ENCODE peak calls at places on chromosome 2, in four cellular contexts. A, J, W and R are unnamed samples.

GRCh38 chr2:238143239-238143951 is 4.9 kb downstream of the KLHL30 start:
- DNase-seq in J (no peak), W (peak), A (peak), R (no peak)

GRCh38 chr2:68774569-68775271 is 40.1 kb downstream of the ARHGAP25 start:
- DNase-seq in J (no peak), W (peak), A (no peak), R (no peak)

GRCh38 chr2:69159988-69160387 is 147.0 kb downstream of the ANTXR1 start:
- DNase-seq in A (no peak), W (no peak), J (no peak), R (no peak)

GRCh38 chr2:16330571-16331351 is 334.9 kb downstream of the CYRIA start:
- DNase-seq in A (no peak), J (peak), W (no peak), R (no peak)

GRCh38 chr2:7815726-7816125 is 866.1 kb upstream of the ID2 start:
- DNase-seq in A (no peak), W (no peak), J (no peak), R (no peak)

GRCh38 chr2:158795110-158795924 is at the start of gene DAPL1:
- DNase-seq in W (no peak), J (no peak), A (no peak), R (no peak)

GRCh38 chr2:88329815-88330603 is 122.5 kb downstream of the FOXI3 start:
- DNase-seq in W (no peak), J (peak), A (no peak), R (no peak)

GRCh38 chr2:240503848-240504247 is 53.9 kb downstream of the ANKMY1 start:
- DNase-seq in A (no peak), J (no peak), W (no peak), R (no peak)

GRCh38 chr2:106053581-106053980 is 140.5 kb downstream of the UXS1 start:
- DNase-seq in J (no peak), W (no peak), A (no peak), R (no peak)

GRCh38 chr2:144358979-144359541 is 160.9 kb downstream of the ZEB2 start:
- DNase-seq in A (no peak), W (peak), J (no peak), R (no peak)